ENCODE peak calls at places on chromosome 12, in eight cellular contexts. Z is lower leg skin, X is A549, I is uterus, Y is HCT116, N is adrenal gland, J is transverse colon, E is tibial nerve. F is an unnamed sample.

GRCh38 chr12:7130791-7131501 is 775 bp downstream of the CLSTN3 start:
- DNase-seq in X (no peak), J (peak), Z (no peak), E (peak), I (peak), N (peak), Y (no peak), F (peak)

GRCh38 chr12:98883231-98883630 is 238.1 kb downstream of the APAF1 start:
- DNase-seq in J (no peak), Z (no peak), X (no peak), N (no peak), Y (no peak), I (no peak), E (no peak), F (no peak)

GRCh38 chr12:27012239-27012981 is 1.8 kb downstream of the TM7SF3 start:
- DNase-seq in X (no peak), E (no peak), N (no peak), Z (no peak), Y (no peak), J (no peak), I (no peak), F (no peak)

GRCh38 chr12:14357496-14357895 is 8.0 kb upstream of the ATF7IP start:
- DNase-seq in J (no peak), N (no peak), Z (no peak), X (no peak), E (no peak), I (no peak), Y (no peak), F (no peak)

GRCh38 chr12:19223018-19223417 is 93.5 kb downstream of the PLEKHA5 start:
- DNase-seq in I (no peak), X (peak), N (no peak), Z (no peak), J (no peak), Y (peak), E (no peak), F (peak)

GRCh38 chr12:124625867-124626675 is 58.7 kb upstream of the NCOR2 start:
- DNase-seq in N (peak), Z (peak), E (peak), I (peak), Y (no peak), X (peak), J (peak), F (peak)

GRCh38 chr12:110860833-110861291 is 14.1 kb downstream of the CCDC63 start:
- DNase-seq in I (no peak), Z (no peak), N (no peak), J (no peak), E (no peak), X (no peak), Y (no peak), F (no peak)

GRCh38 chr12:123094349-123095073 is 56.4 kb downstream of the PITPNM2 start:
- DNase-seq in E (peak), Z (no peak), N (peak), I (peak), X (peak), J (peak), Y (peak), F (no peak)

GRCh38 chr12:20011200-20011599 is 357.1 kb upstream of the PDE3A start:
- DNase-seq in N (no peak), X (peak), I (no peak), J (peak), Y (no peak), Z (no peak), E (peak), F (no peak)

GRCh38 chr12:59734371-59734770 is 138.5 kb downstream of the SLC16A7 start:
- DNase-seq in I (no peak), Y (no peak), X (no peak), E (no peak), N (no peak), Z (no peak), J (no peak), F (no peak)

GRCh38 chr12:31456562-31456961 is 130.6 kb upstream of the SINHCAF start:
- DNase-seq in E (no peak), Z (no peak), J (no peak), N (no peak), X (no peak), I (no peak), Y (no peak), F (no peak)

GRCh38 chr12:49892084-49892731 is 11.5 kb downstream of the FAIM2 start:
- DNase-seq in E (no peak), Y (no peak), N (no peak), X (no peak), I (no peak), Z (no peak), J (no peak), F (peak)

GRCh38 chr12:50618864-50619609 is 114.3 kb downstream of the DIP2B start:
- DNase-seq in X (peak), J (peak), N (peak), E (no peak), I (no peak), Z (no peak), Y (peak), F (no peak)

GRCh38 chr12:109776624-109777023 is 56.6 kb downstream of the TRPV4 start:
- DNase-seq in N (no peak), Z (no peak), I (no peak), Y (no peak), X (no peak), E (no peak), J (no peak), F (no peak)

GRCh38 chr12:48197549-48197966 is 5.5 kb downstream of the OR10AD1 start:
- DNase-seq in Y (peak), N (peak), I (no peak), Z (no peak), J (no peak), E (peak), X (peak), F (peak)

GRCh38 chr12:66107451-66107915 is 23.1 kb downstream of the LLPH start:
- DNase-seq in Z (no peak), N (peak), I (peak), Y (peak), J (peak), X (peak), E (peak), F (peak)

GRCh38 chr12:125092872-125093680 is 27.8 kb downstream of the AACS start:
- DNase-seq in Y (no peak), Z (no peak), J (peak), I (no peak), E (no peak), X (peak), N (peak), F (no peak)

GRCh38 chr12:117061555-117062079 is 37.6 kb downstream of the TESC start:
- DNase-seq in N (no peak), J (no peak), Y (no peak), X (no peak), E (no peak), I (no peak), Z (no peak), F (no peak)

GRCh38 chr12:98939350-98939749 is 294.3 kb downstream of the APAF1 start:
- DNase-seq in I (no peak), J (no peak), N (peak), X (peak), E (no peak), Y (peak), Z (no peak), F (no peak)

GRCh38 chr12:116959845-116960514 is 49.2 kb downstream of the FBXW8 start:
- DNase-seq in Z (no peak), N (no peak), I (no peak), E (no peak), X (no peak), Y (no peak), J (no peak), F (no peak)

GRCh38 chr12:50545783-50546182 is 41.0 kb downstream of the DIP2B start:
- DNase-seq in J (peak), N (peak), X (no peak), Y (no peak), I (no peak), E (no peak), Z (no peak), F (no peak)

GRCh38 chr12:78181544-78182162 is 351.0 kb downstream of the NAV3 start:
- DNase-seq in Y (no peak), I (no peak), N (no peak), X (peak), Z (no peak), J (peak), E (no peak), F (peak)

GRCh38 chr12:56749853-56750252 is 2.3 kb downstream of the PRIM1 start:
- DNase-seq in E (no peak), Z (no peak), Y (no peak), I (no peak), N (no peak), X (no peak), J (no peak), F (no peak)

GRCh38 chr12:56753566-56753965 is 1.4 kb upstream of the PRIM1 start:
- DNase-seq in Y (no peak), I (no peak), X (no peak), N (no peak), E (no peak), Z (no peak), J (no peak), F (peak)

GRCh38 chr12:56749364-56749763 is 2.8 kb downstream of the PRIM1 start:
- DNase-seq in N (no peak), E (no peak), I (no peak), X (no peak), J (no peak), Y (no peak), Z (no peak), F (no peak)

DNA sequence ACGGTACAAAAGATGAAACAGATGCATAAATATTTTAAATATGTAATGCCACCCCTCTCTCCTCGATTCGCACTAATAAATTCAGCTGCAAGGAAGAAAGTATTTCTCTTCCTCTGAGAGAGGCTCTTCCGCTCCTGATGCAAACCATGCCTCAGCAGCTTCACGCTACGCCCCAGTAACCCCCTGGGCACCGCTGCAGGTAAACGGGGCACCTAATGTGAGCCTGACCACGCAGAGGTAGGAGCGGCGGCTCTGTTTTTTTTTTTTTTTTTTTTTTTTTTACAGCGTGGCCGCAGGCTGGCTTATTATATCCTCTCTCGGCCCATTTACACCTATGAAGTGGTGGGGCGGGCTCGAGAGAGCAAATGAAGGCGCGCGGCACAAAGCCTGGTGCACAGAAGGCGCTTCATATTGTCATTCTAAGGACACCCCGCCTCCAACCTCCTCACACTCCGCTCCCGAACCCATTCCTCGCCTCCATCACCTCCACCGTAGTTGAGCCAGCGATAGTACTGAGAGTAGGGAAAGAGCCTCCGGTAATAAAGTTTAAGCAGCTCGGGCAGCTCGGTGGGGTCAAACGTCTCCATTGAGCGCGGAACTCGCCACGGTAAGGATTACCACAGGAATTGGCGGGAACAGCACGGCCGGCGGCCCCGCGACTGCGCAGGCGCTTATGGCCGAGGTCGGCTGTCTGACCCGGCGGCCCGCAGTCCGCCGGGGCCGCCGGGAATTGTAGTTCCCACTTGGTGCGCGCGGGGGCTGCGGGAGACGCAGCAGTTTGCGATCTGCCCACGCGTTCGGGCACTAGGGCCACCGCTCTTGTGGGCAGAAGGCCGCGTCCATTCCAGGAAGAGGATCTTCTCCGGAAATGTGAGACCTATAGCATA is at the start of gene PRIM1:
- DNase-seq in Y (peak), J (peak), I (peak), X (peak), E (peak), Z (peak), N (peak), F (peak)
- TF ChIP-seq POLR2A in Y (peak), J (peak), I (peak), X (peak), E (no peak), Z (no peak), N (no peak), F (peak)

DNA sequence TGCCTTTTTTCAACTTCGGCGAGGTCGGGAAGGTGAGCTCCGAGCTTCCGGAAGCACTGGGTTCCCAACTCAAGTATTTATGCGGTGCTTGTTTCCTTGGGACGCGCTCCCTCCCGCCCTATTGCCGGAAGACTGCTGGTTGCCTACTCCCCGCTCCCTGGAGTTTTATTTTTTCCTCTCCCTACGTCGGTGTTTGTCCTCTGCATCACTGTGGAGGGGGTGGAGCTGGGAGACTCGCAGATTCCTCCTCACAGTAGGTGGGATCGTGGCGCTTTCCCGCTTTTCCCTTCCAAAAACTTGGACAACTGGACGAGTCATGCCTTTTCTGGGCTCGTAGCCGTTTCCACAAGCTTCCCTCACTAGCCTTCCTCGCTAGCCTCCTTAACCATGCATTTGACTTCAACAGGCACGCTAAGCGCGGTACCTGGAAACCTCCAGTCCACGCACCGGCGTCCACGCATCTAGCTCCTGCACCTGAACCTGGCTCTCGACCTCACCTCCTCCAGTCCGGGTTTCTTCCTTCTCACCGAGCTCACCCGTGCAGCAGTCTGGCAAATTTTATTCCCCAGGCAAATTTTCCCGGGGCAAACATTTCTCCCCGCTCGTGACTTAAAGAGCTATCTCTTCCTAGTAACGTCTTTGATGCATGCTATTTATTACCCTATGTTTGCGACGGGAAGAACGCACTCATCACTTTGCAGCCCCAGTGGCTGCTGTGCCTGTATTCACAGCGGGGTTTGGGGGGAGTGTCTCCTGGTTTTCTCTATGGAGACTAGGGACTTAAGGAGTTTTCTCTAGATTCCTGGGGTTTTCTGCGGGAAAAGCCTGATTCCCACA is at the start of gene AVPR1A:
- DNase-seq in N (peak), X (peak), J (no peak), E (no peak), Y (no peak), I (peak), Z (peak), F (peak)
- TF ChIP-seq POLR2A in N (peak), X (no peak), J (no peak), E (no peak), Y (no peak), I (peak), Z (no peak), F (no peak)

DNA sequence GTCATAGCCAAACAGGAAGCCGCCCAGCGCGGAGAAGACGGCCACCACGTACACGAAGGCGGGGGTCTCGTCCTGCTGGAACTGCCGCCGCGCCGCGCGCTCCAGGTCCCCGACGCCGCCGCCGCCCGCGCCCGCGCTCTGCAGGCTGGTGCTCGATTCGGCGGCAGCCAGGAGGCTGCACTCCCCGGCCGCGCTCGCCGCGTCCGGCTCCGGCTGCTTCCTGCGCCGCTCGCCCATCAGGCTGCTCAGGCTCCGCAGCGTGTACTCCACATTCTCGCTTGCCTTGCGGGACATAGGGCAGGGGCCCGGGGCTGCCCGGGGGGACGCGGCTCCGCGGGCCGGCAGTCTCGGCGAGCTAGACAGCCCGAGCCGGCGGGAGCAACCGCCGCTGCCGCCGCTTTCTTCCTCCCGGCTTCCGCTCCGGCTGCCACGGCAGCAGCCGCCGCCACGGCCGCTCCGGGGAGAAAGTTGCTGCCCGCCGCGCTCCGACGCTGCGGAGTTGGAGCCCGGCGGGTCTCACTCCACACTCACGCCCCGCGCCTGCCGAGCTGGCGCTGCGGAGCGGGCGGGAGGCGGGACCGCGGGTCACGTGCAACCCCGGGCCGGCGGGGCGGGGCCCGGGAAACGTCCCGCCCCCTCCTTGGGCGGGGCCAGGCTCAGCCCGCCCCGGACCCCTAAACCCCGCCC is at the start of gene SLC2A13:
- DNase-seq in N (peak), E (peak), Z (peak), Y (peak), I (peak), X (peak), J (peak), F (peak)
- TF ChIP-seq POLR2A in N (peak), E (peak), Z (no peak), Y (no peak), I (peak), X (peak), J (peak), F (peak)

DNA sequence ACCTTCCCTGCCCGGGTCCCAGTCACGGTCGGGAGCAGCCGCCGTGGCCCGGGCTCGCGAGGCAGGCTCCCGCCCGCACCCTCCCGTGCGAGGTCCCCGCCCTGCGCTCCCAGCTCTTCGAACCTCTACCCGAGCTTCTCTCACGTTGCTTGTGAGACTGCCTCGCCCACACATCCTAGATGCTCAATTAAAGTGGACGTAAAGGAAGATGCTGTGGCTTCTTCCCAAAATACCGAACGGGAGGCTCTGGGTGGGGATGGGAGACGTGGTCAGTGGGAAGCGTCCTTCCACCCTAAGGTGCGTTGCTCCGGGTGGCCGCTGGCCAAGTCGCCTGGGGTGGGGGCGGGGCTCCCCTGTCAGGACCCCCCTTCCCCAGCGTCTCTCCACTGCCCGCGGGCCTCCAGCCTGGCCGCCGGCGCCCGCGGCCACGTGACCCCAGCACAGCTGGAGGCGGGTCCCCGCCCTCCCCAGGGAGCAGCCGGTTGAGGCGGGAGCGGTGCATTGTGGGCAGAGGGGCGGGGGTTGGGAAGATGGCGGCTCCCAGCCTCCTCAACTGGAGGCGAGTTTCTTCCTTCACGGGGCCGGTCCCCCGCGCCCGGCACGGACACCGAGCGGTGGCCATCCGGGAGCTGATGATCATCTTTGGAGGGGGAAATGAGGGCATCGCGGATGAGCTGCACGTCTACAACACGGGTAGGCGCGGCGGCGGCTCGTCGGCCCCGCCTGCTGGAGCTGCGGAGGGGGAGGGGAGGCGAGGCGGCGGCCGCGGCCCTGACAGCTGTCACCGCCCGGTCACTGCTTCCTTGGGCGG is at the start of gene HCFC2:
- DNase-seq in Y (peak), Z (peak), X (peak), J (peak), I (peak), E (peak), N (peak), F (peak)
- TF ChIP-seq POLR2A in Y (peak), Z (no peak), X (peak), J (peak), I (peak), E (peak), N (peak), F (peak)

F was measured in erythroblast.